ENCODE peak calls at places on chromosome 12, in nine cellular contexts. B is heart right ventricle; V is HCT116; L is WERI-Rb-1; P is AG09309; H is A549; R is CD4-positive, alpha-beta memory T cell; G is small intestine; S is lower lobe of right lung. J is an unnamed sample.

GRCh38 chr12:41709463-41710285 is 435.0 kb downstream of the GXYLT1 start:
- DNase-seq in B (no peak), V (no peak), L (no peak), P (no peak), H (peak; percentile 6), R (no peak), G (no peak), S (no peak), J (no peak)

GRCh38 chr12:27063250-27063851 is 19.0 kb downstream of the C12orf71 start:
- DNase-seq in B (no peak), V (no peak), L (no peak), P (no peak), H (no peak), R (no peak), G (no peak), S (no peak), J (no peak)

GRCh38 chr12:49880756-49881390 is 22.8 kb downstream of the FAIM2 start:
- DNase-seq in B (no peak), V (no peak), L (peak; percentile 25), P (no peak), H (no peak), R (no peak), G (no peak), S (no peak), J (no peak)

GRCh38 chr12:96236221-96236822 is 42.1 kb downstream of the ELK3 start:
- DNase-seq in B (peak; percentile 51), V (no peak), L (no peak), P (no peak), H (no peak), R (peak; percentile 63), G (peak; percentile 30), S (no peak), J (no peak)

GRCh38 chr12:125194999-125195398 is 129.8 kb downstream of the AACS start:
- DNase-seq in B (no peak), V (no peak), L (no peak), P (no peak), H (no peak), R (no peak), G (no peak), S (no peak), J (no peak)

GRCh38 chr12:108616941-108617858 is 16.5 kb downstream of the SELPLG start:
- DNase-seq in B (no peak), V (no peak), L (no peak), P (no peak), H (peak; percentile 48), R (peak; percentile 77), G (no peak), S (peak; percentile 64), J (no peak)

GRCh38 chr12:55676707-55677106 is 31.0 kb downstream of the ITGA7 start:
- DNase-seq in B (no peak), V (no peak), L (no peak), P (no peak), H (no peak), R (no peak), G (no peak), S (no peak), J (no peak)

GRCh38 chr12:4819654-4820053 is 90.1 kb upstream of the KCNA1 start:
- DNase-seq in B (no peak), V (no peak), L (no peak), P (peak; percentile 20), H (no peak), R (no peak), G (no peak), S (no peak), J (peak; percentile 59)

GRCh38 chr12:3010214-3010930 is 51.2 kb downstream of the TEAD4 start:
- DNase-seq in B (no peak), V (no peak), L (no peak), P (no peak), H (no peak), R (no peak), G (no peak), S (no peak), J (no peak)

GRCh38 chr12:131525795-131526508 is 184.9 kb upstream of the SFSWAP start:
- DNase-seq in B (no peak), V (no peak), L (no peak), P (no peak), H (no peak), R (no peak), G (no peak), S (no peak), J (no peak)

GRCh38 chr12:56004211-56004610 is 7.1 kb downstream of the SUOX start:
- DNase-seq in B (no peak), V (no peak), L (no peak), P (no peak), H (no peak), R (no peak), G (no peak), S (no peak), J (no peak)

GRCh38 chr12:1830401-1830845 is 10.1 kb downstream of the LRTM2 start:
- DNase-seq in B (no peak), V (no peak), L (no peak), P (no peak), H (no peak), R (no peak), G (no peak), S (peak; percentile 21), J (no peak)

GRCh38 chr12:65490193-65490592 is 211.7 kb downstream of the MSRB3 start:
- DNase-seq in B (no peak), V (no peak), L (no peak), P (no peak), H (no peak), R (no peak), G (no peak), S (no peak), J (no peak)

GRCh38 chr12:12194206-12194605 is 72.6 kb downstream of the LRP6 start:
- DNase-seq in B (no peak), V (peak; percentile 10), L (no peak), P (no peak), H (peak; percentile 14), R (no peak), G (no peak), S (no peak), J (peak; percentile 16)

GRCh38 chr12:52197371-52198231 is 5.8 kb upstream of the KRT80 start:
- DNase-seq in B (no peak), V (no peak), L (no peak), P (no peak), H (no peak), R (no peak), G (no peak), S (peak; percentile 75), J (no peak)

GRCh38 chr12:49706351-49707126 is 666 bp downstream of the FMNL3 start:
- DNase-seq in B (peak; percentile 28), V (no peak), L (peak; percentile 37), P (no peak), H (no peak), R (peak; percentile 15), G (no peak), S (peak; percentile 55), J (no peak)

GRCh38 chr12:58764100-58764953 is 156.0 kb downstream of the LRIG3 start:
- DNase-seq in B (no peak), V (no peak), L (no peak), P (no peak), H (no peak), R (no peak), G (no peak), S (no peak), J (no peak)

GRCh38 chr12:49675137-49675536 is 32.1 kb downstream of the FMNL3 start:
- DNase-seq in B (no peak), V (no peak), L (no peak), P (no peak), H (no peak), R (no peak), G (no peak), S (no peak), J (no peak)

GRCh38 chr12:94841171-94841570 is 162.3 kb downstream of the NDUFA12 start:
- DNase-seq in B (no peak), V (no peak), L (no peak), P (no peak), H (no peak), R (no peak), G (no peak), S (no peak), J (no peak)

GRCh38 chr12:30457621-30458289 is 237.9 kb downstream of the IPO8 start:
- DNase-seq in B (no peak), V (peak; percentile 75), L (peak; percentile 9), P (peak; percentile 62), H (no peak), R (no peak), G (peak; percentile 5), S (no peak), J (peak; percentile 91)

GRCh38 chr12:108240027-108240785 is 98.9 kb downstream of the CMKLR1 start:
- DNase-seq in B (no peak), V (no peak), L (no peak), P (no peak), H (no peak), R (no peak), G (no peak), S (no peak), J (no peak)

GRCh38 chr12:570949-571794 is 92.1 kb downstream of the NINJ2 start:
- DNase-seq in B (peak; percentile 77), V (peak; percentile 81), L (no peak), P (peak; percentile 60), H (peak; percentile 97), R (no peak), G (peak; percentile 78), S (peak; percentile 60), J (peak; percentile 68)

GRCh38 chr12:70217416-70217815 is 25.8 kb upstream of the CNOT2 start:
- DNase-seq in B (no peak), V (no peak), L (no peak), P (no peak), H (no peak), R (no peak), G (peak; percentile 65), S (no peak), J (no peak)
- H3K4me3 ChIP-seq in B (no peak overlapping the region), V (no peak overlapping the region), L (no peak overlapping the region), P (no peak overlapping the region), H (no peak overlapping the region), R (no peak overlapping the region), G (no peak overlapping the region), S (no peak overlapping the region), J (no peak overlapping the region)

GRCh38 chr12:62933220-62933870 is 1.6 kb downstream of the PPM1H start:
- DNase-seq in B (peak; percentile 50), V (no peak), L (peak; percentile 33), P (no peak), H (peak; percentile 72), R (no peak), G (peak; percentile 49), S (no peak), J (no peak)
- H3K4me3 ChIP-seq in B (peak overlapping the region; percentile 89), V (peak overlapping the region; percentile 75), L (peak overlapping the region; percentile 99), P (peak overlapping the region; percentile 85), H (peak overlapping the region; percentile 70), R (no peak overlapping the region), G (no peak overlapping the region), S (peak overlapping the region; percentile 82), J (peak overlapping the region; percentile 62)

DNA sequence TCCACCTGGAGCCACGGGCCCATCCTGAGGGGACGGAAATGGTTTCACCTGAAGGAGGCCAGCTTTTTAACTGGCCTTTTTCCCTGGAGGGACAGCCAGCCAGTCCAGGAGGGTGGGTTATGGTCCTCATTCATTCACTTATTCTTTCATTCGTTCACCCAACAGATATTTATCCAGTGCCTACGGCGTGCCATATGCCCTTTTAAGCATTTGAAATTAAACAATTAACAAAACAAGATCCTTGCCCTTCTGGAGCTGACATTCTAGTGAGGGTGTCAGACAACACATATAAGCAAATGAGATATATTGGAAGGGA is 438 bp upstream of the ABCB9 start:
- DNase-seq in B (no peak), V (no peak), L (no peak), P (no peak), H (no peak), R (no peak), G (no peak), S (no peak), J (no peak)
- H3K4me3 ChIP-seq in B (no peak overlapping the region), V (no peak overlapping the region), L (no peak overlapping the region), P (no peak overlapping the region), H (peak overlapping the region; percentile 77), R (no peak overlapping the region), G (no peak overlapping the region), S (no peak overlapping the region), J (no peak overlapping the region)

GRCh38 chr12:132610051-132610759 is at the start of gene LRCOL1:
- DNase-seq in B (peak; percentile 68), V (no peak), L (no peak), P (peak; percentile 39), H (no peak), R (no peak), G (no peak), S (peak; percentile 76), J (peak; percentile 72)
- H3K4me3 ChIP-seq in B (no peak within 1 kb of the TSS), V (no peak within 1 kb of the TSS), L (no peak within 1 kb of the TSS), P (peak within 1 kb of the TSS; percentile 13), H (no peak within 1 kb of the TSS), R (no peak within 1 kb of the TSS), G (no peak within 1 kb of the TSS), S (peak within 1 kb of the TSS; percentile 36), J (peak within 1 kb of the TSS; percentile 21)

J was measured in skeletal muscle cell.